ENCODE peak calls at places on chromosomes 6 and 20, in six cellular contexts. Q is IMR-90, Y is mesenchymal stem cell, J is trophoblast cell, E is neuronal stem cell, F is H1. C is an unnamed sample.

GRCh38 chr6:158417760-158418098 is 105.5 kb downstream of the TULP4 start:
- DNase-seq in E (no peak), Q (peak; percentile 79), J (no peak), Y (peak; percentile 78), F (no peak), C (no peak)

GRCh38 chr6:168675375-168675774 is 234.4 kb downstream of the SMOC2 start:
- DNase-seq in J (no peak), Q (no peak), E (no peak), Y (no peak), F (no peak), C (no peak)

GRCh38 chr6:150005761-150006651 is 19.3 kb downstream of the RAET1L start:
- DNase-seq in Y (no peak), J (no peak), E (no peak), Q (no peak), F (no peak), C (no peak)

GRCh38 chr6:128316258-128316952 is 204.0 kb downstream of the PTPRK start:
- DNase-seq in Y (no peak), E (no peak), J (no peak), Q (no peak), F (no peak), C (no peak)

GRCh38 chr6:148295261-148295887 is 47.3 kb upstream of the SASH1 start:
- DNase-seq in E (no peak), F (no peak), Q (no peak), J (no peak), Y (no peak), C (no peak)

GRCh38 chr6:113633638-113634037 is 223.5 kb upstream of the MARCKS start:
- DNase-seq in Y (no peak), Q (no peak), F (no peak), E (no peak), J (no peak), C (no peak)

GRCh38 chr6:33144373-33144772 is 47.9 kb downstream of the COL11A2 start:
- DNase-seq in Q (no peak), J (peak; percentile 27), E (no peak), Y (peak; percentile 18), F (no peak), C (no peak)

GRCh38 chr6:116405663-116406329 is 35.0 kb downstream of the DSE start:
- DNase-seq in J (peak; percentile 35), E (no peak), Y (no peak), F (no peak), Q (peak; percentile 86), C (peak; percentile 56)

GRCh38 chr20:34815636-34816035 is 9.8 kb downstream of the NCOA6 start:
- DNase-seq in F (no peak), Y (peak; percentile 21), J (no peak), Q (peak; percentile 33), E (no peak), C (no peak)

GRCh38 chr6:140269766-140270165 is 895.3 kb upstream of the CITED2 start:
- DNase-seq in J (no peak), Y (no peak), Q (no peak), F (no peak), E (no peak), C (no peak)

GRCh38 chr6:31272856-31273626 is 1.1 kb upstream of the HLA-C start:
- DNase-seq in E (no peak), Q (no peak), Y (no peak), J (no peak), F (no peak), C (no peak)

GRCh38 chr20:8216375-8217200 is 84.5 kb downstream of the PLCB1 start:
- DNase-seq in Q (no peak), F (no peak), E (no peak), Y (no peak), J (no peak), C (no peak)

GRCh38 chr20:22698443-22698842 is 114.1 kb upstream of the FOXA2 start:
- DNase-seq in J (no peak), Y (no peak), F (no peak), E (no peak), Q (no peak), C (no peak)

GRCh38 chr20:12591949-12592470 is 416.8 kb upstream of the SPTLC3 start:
- DNase-seq in E (no peak), F (no peak), J (peak; percentile 66), Q (no peak), Y (no peak), C (no peak)

GRCh38 chr20:41361757-41362747 is 4.6 kb downstream of the EMILIN3 start:
- DNase-seq in F (no peak), Q (no peak), E (no peak), J (no peak), Y (no peak), C (peak; percentile 23)

GRCh38 chr6:13338038-13338437 is 9.7 kb upstream of the TBC1D7 start:
- DNase-seq in E (no peak), Q (no peak), F (no peak), Y (no peak), J (no peak), C (no peak)

GRCh38 chr20:62686869-62687830 is 21.5 kb upstream of the NTSR1 start:
- DNase-seq in F (no peak), J (peak; percentile 31), Y (no peak), E (no peak), Q (no peak), C (no peak)

GRCh38 chr6:152360016-152360415 is 277.1 kb downstream of the SYNE1 start:
- DNase-seq in J (no peak), E (no peak), Q (no peak), F (no peak), Y (no peak), C (no peak)

GRCh38 chr20:54469952-54470351 is 5.4 kb upstream of the DOK5 start:
- DNase-seq in F (no peak), Y (no peak), Q (no peak), J (no peak), E (no peak), C (no peak)

GRCh38 chr6:158047120-158047518 is 65.5 kb downstream of the SYNJ2 start:
- DNase-seq in Q (peak; percentile 59), E (no peak), J (no peak), F (no peak), Y (no peak), C (no peak)

DNA sequence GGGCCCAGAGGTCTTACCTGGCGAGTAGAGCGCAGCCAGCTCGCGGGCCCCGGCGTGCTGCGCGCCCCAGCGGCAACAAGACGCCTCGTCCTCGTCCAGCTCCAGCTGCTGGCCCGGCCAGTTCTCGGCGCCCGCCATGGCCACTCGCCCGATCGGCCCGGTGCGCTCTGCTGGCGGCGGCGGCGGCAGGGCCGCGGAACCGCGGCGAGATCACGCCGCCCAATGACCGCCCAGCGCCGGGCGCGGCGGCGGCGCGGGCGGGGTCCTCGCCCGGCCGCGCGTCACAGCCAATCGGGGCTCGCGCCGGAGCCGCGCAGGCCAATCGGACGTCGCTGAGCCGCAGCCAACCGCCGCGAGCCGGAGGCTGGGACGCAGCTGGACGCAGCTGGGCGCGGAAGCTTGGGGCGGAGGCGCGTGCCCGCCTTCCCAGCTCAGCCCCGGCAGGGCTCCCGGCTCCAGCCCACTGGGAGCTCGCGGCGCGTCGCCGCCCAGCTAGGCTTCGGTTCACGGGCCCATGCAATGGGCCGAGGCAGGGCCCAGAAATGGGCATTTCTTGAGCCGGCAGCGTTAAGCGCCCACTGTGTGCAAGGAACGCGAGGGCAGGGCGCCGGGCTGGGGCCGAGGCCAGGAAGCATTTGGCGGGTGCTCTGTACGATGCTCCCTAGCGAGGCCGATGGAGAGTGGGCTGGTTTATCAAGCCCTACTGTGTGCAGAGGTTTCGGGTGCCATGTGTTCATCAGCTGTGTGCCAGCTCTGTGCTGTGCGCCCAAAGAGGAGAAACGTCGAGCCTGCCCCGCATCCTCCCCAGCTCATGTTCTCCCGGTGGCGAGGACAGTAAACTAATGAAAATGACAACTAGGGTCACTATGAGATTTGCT is at the start of gene PEDS1:
- DNase-seq in Q (peak; percentile 90), Y (peak; percentile 92), J (peak; percentile 96), E (peak; percentile 84), F (no peak), C (peak; percentile 88)
- H3K23ac ChIP-seq in Q (peak within 1 kb of the TSS; percentile 92), Y (peak within 1 kb of the TSS; percentile 85), J (no peak within 1 kb of the TSS), E (peak within 1 kb of the TSS; percentile 96), F (no peak within 1 kb of the TSS), C (no peak within 1 kb of the TSS)

GRCh38 chr6:43936476-43936875 is 166.5 kb downstream of the VEGFA start:
- DNase-seq in E (no peak), F (no peak), Y (no peak), J (no peak), Q (no peak), C (peak; percentile 16)
- H2AK5ac ChIP-seq in E (no peak overlapping the region), F (peak overlapping the region; percentile 13), Y (no peak overlapping the region), J (no peak overlapping the region), Q (no peak overlapping the region), C (no peak overlapping the region)

DNA sequence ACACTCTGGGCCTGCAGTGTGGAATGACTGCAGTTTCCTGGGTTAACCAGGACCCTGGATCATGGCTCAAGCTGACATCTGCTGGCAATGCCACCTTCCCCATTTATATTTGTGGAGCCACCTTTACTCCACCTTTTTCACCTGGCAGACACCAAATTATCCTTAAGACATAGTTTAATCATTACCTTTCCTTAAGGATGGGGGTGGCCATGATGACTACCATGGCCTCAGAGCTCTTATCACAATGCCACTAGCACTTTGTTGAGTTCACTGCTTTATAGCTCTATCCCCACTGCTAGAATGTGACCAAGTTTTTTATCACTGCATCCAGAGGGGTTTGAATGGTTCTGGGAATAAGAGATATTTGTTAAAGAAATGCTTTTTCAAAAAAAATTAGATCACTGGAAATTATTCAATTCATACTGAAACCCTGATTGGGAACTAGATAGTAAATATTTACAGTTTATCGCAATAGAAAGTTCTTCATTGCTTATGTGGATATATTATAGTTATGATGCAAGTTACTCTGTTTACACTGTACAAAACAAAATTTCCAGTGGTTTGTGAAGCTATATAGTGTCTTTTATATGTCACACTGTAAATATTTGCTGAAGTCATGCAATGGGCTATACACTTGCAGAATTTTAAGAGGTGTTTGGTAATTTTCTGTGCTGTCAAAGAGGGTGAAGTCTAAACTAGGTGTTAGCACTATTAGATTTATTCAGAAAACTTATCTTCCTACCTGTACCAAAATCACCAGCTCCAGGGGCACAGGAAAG is 37.4 kb upstream of the IFNGR1 start:
- DNase-seq in E (no peak), Y (no peak), J (no peak), Q (no peak), F (no peak), C (no peak)
- H3K9me3 ChIP-seq in E (no peaks in the 10 kb centered on the region), Y (peaks cover 26% of the 10 kb centered on the region), J (peaks cover 1% of the 10 kb centered on the region), Q (no peaks in the 10 kb centered on the region), F (peaks cover 11% of the 10 kb centered on the region), C (peaks cover 4% of the 10 kb centered on the region)

GRCh38 chr6:156830126-156830525 is 52.9 kb downstream of the ARID1B start:
- DNase-seq in J (no peak), Y (no peak), E (no peak), F (no peak), Q (no peak), C (no peak)

GRCh38 chr6:156825475-156825874 is 48.3 kb downstream of the ARID1B start:
- DNase-seq in Q (no peak), F (no peak), J (peak; percentile 98), Y (no peak), E (no peak), C (no peak)

GRCh38 chr6:156827382-156827781 is 50.2 kb downstream of the ARID1B start:
- DNase-seq in Y (no peak), E (no peak), F (no peak), Q (no peak), J (no peak), C (no peak)

GRCh38 chr6:156826290-156826955 is 49.2 kb downstream of the ARID1B start:
- DNase-seq in F (no peak), J (peak; percentile 46), E (no peak), Y (no peak), Q (no peak), C (no peak)

DNA sequence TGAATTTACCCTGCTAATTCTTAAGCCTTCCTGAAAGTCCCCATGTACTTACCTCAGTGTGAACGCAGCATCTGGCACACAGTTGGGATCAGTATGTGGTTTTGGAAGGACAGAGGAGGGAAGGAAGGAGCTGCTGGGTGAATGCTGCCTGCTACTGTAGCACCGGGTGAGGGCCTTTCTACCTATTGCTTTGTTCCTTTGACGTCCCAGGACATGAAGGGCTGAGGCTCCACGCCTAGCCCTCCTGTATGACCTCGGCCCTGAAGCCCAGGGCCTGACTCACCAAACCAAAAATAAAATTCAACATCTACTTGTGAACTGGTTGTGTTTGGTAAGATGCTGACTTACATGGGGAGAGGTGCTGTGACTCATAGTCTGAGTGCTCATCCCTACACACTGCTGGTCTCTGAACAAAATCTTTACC is 51.1 kb downstream of the ARID1B start:
- DNase-seq in E (no peak), Y (peak; percentile 92), J (peak; percentile 48), F (no peak), Q (peak; percentile 91), C (no peak)
- H3K23ac ChIP-seq in E (no peak overlapping the region), Y (no peak overlapping the region), J (no peak overlapping the region), F (no peak overlapping the region), Q (peak overlapping the region; percentile 33), C (no peak overlapping the region)

C was measured in H9.